ENCODE peak calls at places on chromosomes 3 and 15, in eight cellular contexts. N is cortex of kidney; G is HepG2; A is tibial artery; W is stimulated activated CD4-positive, alpha-beta T cell treated with anti-CD3 and anti-CD28 coated beads, TNF-alpha, amount 100 ng/mL, for 1 hour; S is right cardiac atrium; Y is stimulated activated effector memory CD8-positive, alpha-beta T cell treated with anti-CD3 and anti-CD28 coated beads, Interleukin-12 subunit alpha, Interleukin-12 subunit beta, amount 100 ng/mL, for 72 hours; O is endodermal cell. Q is an unnamed sample.
A peak's percentile ranks its signal among the peaks of the same experiment; 100 is the strongest.

GRCh38 chr3:106337116-106337515 is 468.3 kb upstream of the CBLB start:
- DNase-seq in N (no peak), G (no peak), A (no peak), W (no peak), S (no peak), Y (peak; percentile 49), O (no peak), Q (no peak)

GRCh38 chr3:134608023-134608758 is 42.6 kb downstream of the KY start:
- DNase-seq in N (no peak), G (no peak), A (no peak), W (no peak), S (no peak), Y (no peak), O (no peak), Q (no peak)

GRCh38 chr3:175743733-175744400 is 884.7 kb downstream of the NAALADL2 start:
- DNase-seq in N (no peak), G (no peak), A (no peak), W (no peak), S (no peak), Y (no peak), O (no peak), Q (no peak)

GRCh38 chr3:138046955-138047354 is 37.0 kb downstream of the CLDN18 start:
- DNase-seq in N (no peak), G (no peak), A (no peak), W (no peak), S (no peak), Y (no peak), O (peak; percentile 66), Q (no peak)

GRCh38 chr3:30658328-30659052 is 52.1 kb downstream of the TGFBR2 start:
- DNase-seq in N (no peak), G (peak; percentile 32), A (no peak), W (peak; percentile 29), S (no peak), Y (peak; percentile 67), O (no peak), Q (no peak)

GRCh38 chr15:72178976-72179585 is 18.5 kb downstream of the GRAMD2A start:
- DNase-seq in N (no peak), G (no peak), A (no peak), W (no peak), S (no peak), Y (no peak), O (peak; percentile 46), Q (no peak)

GRCh38 chr15:90266061-90266431 is 574 bp downstream of the NGRN start:
- DNase-seq in N (no peak), G (no peak), A (no peak), W (no peak), S (peak; percentile 41), Y (no peak), O (peak; percentile 71), Q (peak; percentile 53)

GRCh38 chr3:185469542-185469941 is 29.3 kb downstream of the TMEM41A start:
- DNase-seq in N (no peak), G (no peak), A (no peak), W (no peak), S (no peak), Y (no peak), O (no peak), Q (no peak)